ENCODE peak calls at places on chromosomes 13 and 19, in eight cellular contexts. One of them, this sample, is unnamed.
A peak's percentile ranks its signal among the peaks of the same experiment; 100 is the strongest.

GRCh38 chr13:86841264-86841663 is 829.9 kb upstream of the SLITRK5 start:
- DNase-seq in aorta: no peak
- DNase-seq in astrocyte of the spinal cord: no peak
- DNase-seq in lung: no peak
- DNase-seq in breast epithelium: no peak
- DNase-seq in brain microvascular endothelial cell: no peak
- DNase-seq in AG04450: no peak
- DNase-seq in mesenchymal stem cell: peak; percentile 2
- DNase-seq in this sample: no peak

GRCh38 chr13:90708159-90708558 is 639.3 kb upstream of the MIR17HG start:
- DNase-seq in aorta: no peak
- DNase-seq in astrocyte of the spinal cord: no peak
- DNase-seq in lung: no peak
- DNase-seq in breast epithelium: no peak
- DNase-seq in brain microvascular endothelial cell: no peak
- DNase-seq in AG04450: no peak
- DNase-seq in mesenchymal stem cell: no peak
- DNase-seq in this sample: no peak

GRCh38 chr13:71880753-71881541 is 13.9 kb upstream of the DACH1 start:
- DNase-seq in aorta: no peak
- DNase-seq in astrocyte of the spinal cord: peak; percentile 39
- DNase-seq in lung: no peak
- DNase-seq in breast epithelium: no peak
- DNase-seq in brain microvascular endothelial cell: peak; percentile 25
- DNase-seq in AG04450: no peak
- DNase-seq in mesenchymal stem cell: peak; percentile 71
- DNase-seq in this sample: no peak

GRCh38 chr19:15285896-15286591 is 46.3 kb downstream of the BRD4 start:
- DNase-seq in aorta: peak; percentile 31
- DNase-seq in astrocyte of the spinal cord: no peak
- DNase-seq in lung: no peak
- DNase-seq in breast epithelium: no peak
- DNase-seq in brain microvascular endothelial cell: no peak
- DNase-seq in AG04450: no peak
- DNase-seq in mesenchymal stem cell: no peak
- DNase-seq in this sample: no peak

GRCh38 chr13:40974460-40975407 is 44.4 kb downstream of the ELF1 start:
- DNase-seq in aorta: no peak
- DNase-seq in astrocyte of the spinal cord: peak; percentile 30
- DNase-seq in lung: no peak
- DNase-seq in breast epithelium: no peak
- DNase-seq in brain microvascular endothelial cell: peak; percentile 50
- DNase-seq in AG04450: no peak
- DNase-seq in mesenchymal stem cell: peak; percentile 68
- DNase-seq in this sample: peak; percentile 82

GRCh38 chr19:53432088-53432661 is 391 bp downstream of the ZNF761 start:
- DNase-seq in aorta: peak; percentile 77
- DNase-seq in astrocyte of the spinal cord: no peak
- DNase-seq in lung: peak; percentile 33
- DNase-seq in breast epithelium: no peak
- DNase-seq in brain microvascular endothelial cell: peak; percentile 0
- DNase-seq in AG04450: no peak
- DNase-seq in mesenchymal stem cell: peak; percentile 62
- DNase-seq in this sample: peak; percentile 13

GRCh38 chr19:14577885-14578427 is 4.9 kb upstream of the CLEC17A start:
- DNase-seq in aorta: no peak
- DNase-seq in astrocyte of the spinal cord: no peak
- DNase-seq in lung: no peak
- DNase-seq in breast epithelium: no peak
- DNase-seq in brain microvascular endothelial cell: no peak
- DNase-seq in AG04450: no peak
- DNase-seq in mesenchymal stem cell: no peak
- DNase-seq in this sample: no peak

GRCh38 chr19:709196-709964 is 645 bp downstream of the PALM start:
- DNase-seq in aorta: no peak
- DNase-seq in astrocyte of the spinal cord: no peak
- DNase-seq in lung: no peak
- DNase-seq in breast epithelium: no peak
- DNase-seq in brain microvascular endothelial cell: no peak
- DNase-seq in AG04450: no peak
- DNase-seq in mesenchymal stem cell: no peak
- DNase-seq in this sample: no peak

GRCh38 chr13:27406178-27406939 is 18.1 kb upstream of the GTF3A start:
- DNase-seq in aorta: no peak
- DNase-seq in astrocyte of the spinal cord: peak; percentile 45
- DNase-seq in lung: no peak
- DNase-seq in breast epithelium: no peak
- DNase-seq in brain microvascular endothelial cell: peak; percentile 19
- DNase-seq in AG04450: no peak
- DNase-seq in mesenchymal stem cell: peak; percentile 55
- DNase-seq in this sample: peak; percentile 72

GRCh38 chr19:51702103-51702753 is 9.1 kb downstream of the SPACA6 start:
- DNase-seq in aorta: peak; percentile 94
- DNase-seq in astrocyte of the spinal cord: peak; percentile 55
- DNase-seq in lung: peak; percentile 93
- DNase-seq in breast epithelium: peak; percentile 90
- DNase-seq in brain microvascular endothelial cell: no peak
- DNase-seq in AG04450: no peak
- DNase-seq in mesenchymal stem cell: peak; percentile 46
- DNase-seq in this sample: peak; percentile 67
- H3K4me3 ChIP-seq in aorta: no peak overlapping the region
- H3K4me3 ChIP-seq in astrocyte of the spinal cord: no peak overlapping the region
- H3K4me3 ChIP-seq in lung: no peak overlapping the region
- H3K4me3 ChIP-seq in breast epithelium: no peak overlapping the region
- H3K4me3 ChIP-seq in brain microvascular endothelial cell: no peak overlapping the region
- H3K4me3 ChIP-seq in AG04450: no peak overlapping the region
- H3K4me3 ChIP-seq in mesenchymal stem cell: no peak overlapping the region
- H3K4me3 ChIP-seq in this sample: no peak overlapping the region

GRCh38 chr13:21020581-21020980 is 40.8 kb downstream of the LATS2 start:
- DNase-seq in aorta: no peak
- DNase-seq in astrocyte of the spinal cord: no peak
- DNase-seq in lung: no peak
- DNase-seq in breast epithelium: no peak
- DNase-seq in brain microvascular endothelial cell: no peak
- DNase-seq in AG04450: no peak
- DNase-seq in mesenchymal stem cell: no peak
- DNase-seq in this sample: no peak
- H3K4me3 ChIP-seq in aorta: no peak overlapping the region
- H3K4me3 ChIP-seq in astrocyte of the spinal cord: no peak overlapping the region
- H3K4me3 ChIP-seq in lung: no peak overlapping the region
- H3K4me3 ChIP-seq in breast epithelium: no peak overlapping the region
- H3K4me3 ChIP-seq in brain microvascular endothelial cell: no peak overlapping the region
- H3K4me3 ChIP-seq in AG04450: no peak overlapping the region
- H3K4me3 ChIP-seq in mesenchymal stem cell: no peak overlapping the region
- H3K4me3 ChIP-seq in this sample: no peak overlapping the region

GRCh38 chr13:23966221-23966690 is 69.0 kb upstream of the C1QTNF9B start:
- DNase-seq in aorta: no peak
- DNase-seq in astrocyte of the spinal cord: no peak
- DNase-seq in lung: no peak
- DNase-seq in breast epithelium: no peak
- DNase-seq in brain microvascular endothelial cell: no peak
- DNase-seq in AG04450: no peak
- DNase-seq in mesenchymal stem cell: no peak
- DNase-seq in this sample: no peak
- H3K4me3 ChIP-seq in aorta: no peak overlapping the region
- H3K4me3 ChIP-seq in astrocyte of the spinal cord: no peak overlapping the region
- H3K4me3 ChIP-seq in lung: no peak overlapping the region
- H3K4me3 ChIP-seq in breast epithelium: no peak overlapping the region
- H3K4me3 ChIP-seq in brain microvascular endothelial cell: no peak overlapping the region
- H3K4me3 ChIP-seq in AG04450: no peak overlapping the region
- H3K4me3 ChIP-seq in mesenchymal stem cell: peak overlapping the region; percentile 72
- H3K4me3 ChIP-seq in this sample: no peak overlapping the region

GRCh38 chr19:13064092-13064489 is 38.6 kb downstream of the LYL1 start:
- DNase-seq in aorta: no peak
- DNase-seq in astrocyte of the spinal cord: no peak
- DNase-seq in lung: no peak
- DNase-seq in breast epithelium: no peak
- DNase-seq in brain microvascular endothelial cell: no peak
- DNase-seq in AG04450: no peak
- DNase-seq in mesenchymal stem cell: no peak
- DNase-seq in this sample: no peak
- H3K4me3 ChIP-seq in aorta: no peak overlapping the region
- H3K4me3 ChIP-seq in astrocyte of the spinal cord: no peak overlapping the region
- H3K4me3 ChIP-seq in lung: no peak overlapping the region
- H3K4me3 ChIP-seq in breast epithelium: no peak overlapping the region
- H3K4me3 ChIP-seq in brain microvascular endothelial cell: no peak overlapping the region
- H3K4me3 ChIP-seq in AG04450: no peak overlapping the region
- H3K4me3 ChIP-seq in mesenchymal stem cell: no peak overlapping the region
- H3K4me3 ChIP-seq in this sample: no peak overlapping the region

GRCh38 chr13:21619633-21620220 is 15.8 kb upstream of the MICU2 start:
- DNase-seq in aorta: no peak
- DNase-seq in astrocyte of the spinal cord: no peak
- DNase-seq in lung: no peak
- DNase-seq in breast epithelium: no peak
- DNase-seq in brain microvascular endothelial cell: no peak
- DNase-seq in AG04450: no peak
- DNase-seq in mesenchymal stem cell: no peak
- DNase-seq in this sample: no peak

GRCh38 chr13:21615427-21615826 is 11.5 kb upstream of the MICU2 start:
- DNase-seq in aorta: no peak
- DNase-seq in astrocyte of the spinal cord: no peak
- DNase-seq in lung: no peak
- DNase-seq in breast epithelium: no peak
- DNase-seq in brain microvascular endothelial cell: no peak
- DNase-seq in AG04450: no peak
- DNase-seq in mesenchymal stem cell: no peak
- DNase-seq in this sample: no peak

GRCh38 chr13:21616205-21616604 is 12.2 kb upstream of the MICU2 start:
- DNase-seq in aorta: no peak
- DNase-seq in astrocyte of the spinal cord: no peak
- DNase-seq in lung: no peak
- DNase-seq in breast epithelium: no peak
- DNase-seq in brain microvascular endothelial cell: no peak
- DNase-seq in AG04450: no peak
- DNase-seq in mesenchymal stem cell: no peak
- DNase-seq in this sample: no peak

GRCh38 chr13:21613791-21614190 is 9.8 kb upstream of the MICU2 start:
- DNase-seq in aorta: no peak
- DNase-seq in astrocyte of the spinal cord: no peak
- DNase-seq in lung: no peak
- DNase-seq in breast epithelium: no peak
- DNase-seq in brain microvascular endothelial cell: no peak
- DNase-seq in AG04450: no peak
- DNase-seq in mesenchymal stem cell: no peak
- DNase-seq in this sample: no peak

GRCh38 chr13:21616880-21617279 is 12.9 kb upstream of the MICU2 start:
- DNase-seq in aorta: no peak
- DNase-seq in astrocyte of the spinal cord: no peak
- DNase-seq in lung: no peak
- DNase-seq in breast epithelium: no peak
- DNase-seq in brain microvascular endothelial cell: no peak
- DNase-seq in AG04450: no peak
- DNase-seq in mesenchymal stem cell: no peak
- DNase-seq in this sample: no peak
- H3K4me3 ChIP-seq in aorta: no peak overlapping the region
- H3K4me3 ChIP-seq in astrocyte of the spinal cord: no peak overlapping the region
- H3K4me3 ChIP-seq in lung: no peak overlapping the region
- H3K4me3 ChIP-seq in breast epithelium: no peak overlapping the region
- H3K4me3 ChIP-seq in brain microvascular endothelial cell: no peak overlapping the region
- H3K4me3 ChIP-seq in AG04450: no peak overlapping the region
- H3K4me3 ChIP-seq in mesenchymal stem cell: no peak overlapping the region
- H3K4me3 ChIP-seq in this sample: no peak overlapping the region